ENCODE peak calls at places on chromosomes 11 and 22, in eight cellular contexts. X is NCI-H1436, B is fibroblast of mammary gland, H is EL, K is hypothalamus, T is posterior cingulate gyrus, V is neural crest cell, S is stromal cell of bone marrow. N is an unnamed sample.

GRCh38 chr11:126756416-126756815 is 244.2 kb downstream of the KIRREL3 start:
- DNase-seq in X (no peak), B (no peak), H (no peak), K (no peak), T (peak; percentile 85), V (no peak), S (no peak), N (no peak)

GRCh38 chr11:12174145-12175143 is 64.1 kb downstream of the MICAL2 start:
- DNase-seq in X (no peak), B (peak; percentile 91), H (peak; percentile 55), K (no peak), T (no peak), V (no peak), S (no peak), N (no peak)

GRCh38 chr11:61886643-61887042 is 4.7 kb downstream of the FADS3 start:
- DNase-seq in X (no peak), B (no peak), H (no peak), K (no peak), T (no peak), V (no peak), S (no peak), N (no peak)

GRCh38 chr22:23075525-23076216 is 5.4 kb downstream of the GNAZ start:
- DNase-seq in X (no peak), B (no peak), H (peak; percentile 45), K (no peak), T (peak; percentile 69), V (no peak), S (no peak), N (no peak)

GRCh38 chr22:23781065-23781464 is 5.7 kb upstream of the SMARCB1 start:
- DNase-seq in X (no peak), B (no peak), H (no peak), K (no peak), T (peak; percentile 98), V (no peak), S (no peak), N (no peak)

GRCh38 chr11:63573881-63574855 is 11.0 kb upstream of the PLAAT2 start:
- DNase-seq in X (no peak), B (peak; percentile 75), H (peak; percentile 72), K (no peak), T (no peak), V (no peak), S (peak; percentile 65), N (peak; percentile 65)

GRCh38 chr11:17526326-17526725 is 17.9 kb downstream of the USH1C start:
- DNase-seq in X (no peak), B (no peak), H (no peak), K (no peak), T (peak; percentile 83), V (no peak), S (no peak), N (no peak)

GRCh38 chr11:30412509-30412908 is 89.6 kb downstream of the ARL14EP start:
- DNase-seq in X (no peak), B (no peak), H (no peak), K (no peak), T (no peak), V (no peak), S (no peak), N (no peak)

GRCh38 chr11:75311858-75312288 is 39.6 kb downstream of the ARRB1 start:
- DNase-seq in X (no peak), B (peak; percentile 83), H (no peak), K (no peak), T (peak; percentile 97), V (no peak), S (peak; percentile 91), N (peak; percentile 71)